ENCODE peak calls at places on chromosomes 5 and 9, in five cellular contexts. O is prostate gland, E is lung, C is astrocyte of the cerebellum, I is tibial artery. K is an unnamed sample.

GRCh38 chr5:134552301-134552700 is 26.8 kb downstream of the JADE2 start:
- DNase-seq in I (peak), O (no peak), C (peak), E (peak), K (peak)

GRCh38 chr9:104903609-104904008 is 24.3 kb downstream of the ABCA1 start:
- DNase-seq in C (peak), I (no peak), O (no peak), E (no peak), K (no peak)

GRCh38 chr5:9282211-9282610 is 263.7 kb downstream of the SEMA5A start:
- DNase-seq in O (no peak), E (no peak), C (no peak), I (no peak), K (peak)

GRCh38 chr5:127950707-127951356 is 132.7 kb upstream of the SLC12A2 start:
- DNase-seq in O (peak), I (no peak), E (no peak), C (no peak), K (no peak)

GRCh38 chr5:23507278-23507685 is at the start of gene PRDM9:
- DNase-seq in I (no peak), O (no peak), C (no peak), E (peak), K (no peak)

GRCh38 chr9:18060304-18060934 is 413.5 kb upstream of the ADAMTSL1 start:
- DNase-seq in O (no peak), I (no peak), E (no peak), C (no peak), K (no peak)

GRCh38 chr5:96113170-96113939 is 151.7 kb upstream of the ELL2 start:
- DNase-seq in O (peak), E (no peak), I (peak), C (no peak), K (no peak)

GRCh38 chr5:152542741-152543140 is 137.7 kb upstream of the NMUR2 start:
- DNase-seq in O (no peak), E (no peak), C (peak), I (no peak), K (no peak)

GRCh38 chr5:109141499-109142200 is 268.1 kb downstream of the PJA2 start:
- DNase-seq in I (no peak), C (no peak), E (no peak), O (no peak), K (no peak)

GRCh38 chr5:109146611-109147010 is 263.2 kb downstream of the PJA2 start:
- DNase-seq in C (no peak), E (no peak), O (no peak), I (no peak), K (no peak)

GRCh38 chr5:109145139-109145538 is 264.6 kb downstream of the PJA2 start:
- DNase-seq in O (no peak), E (no peak), C (no peak), I (no peak), K (no peak)

DNA sequence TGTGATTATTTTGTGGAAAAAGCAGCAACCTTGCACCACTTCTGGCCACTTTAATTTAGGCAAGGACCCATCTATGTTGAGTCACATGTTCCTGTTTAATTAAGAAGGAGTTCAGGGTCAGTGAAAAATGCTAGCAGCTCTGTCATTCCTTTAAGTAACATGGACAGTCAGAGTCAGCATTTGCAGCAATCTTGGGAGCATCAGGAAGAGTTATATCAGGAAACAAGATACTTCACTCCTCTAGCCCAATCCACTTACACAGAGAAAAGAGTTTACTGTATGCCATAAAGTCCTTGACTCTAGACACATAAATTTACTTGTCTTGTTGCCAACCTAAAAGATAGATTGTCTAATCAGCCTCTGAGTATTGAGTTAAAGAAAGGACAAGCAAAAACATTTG is 266.8 kb downstream of the PJA2 start:
- DNase-seq in O (no peak), C (no peak), E (no peak), I (no peak), K (no peak)
- H3K4me3 ChIP-seq in O (no peak), C (no peak), E (no peak), I (no peak), K (no peak)

DNA sequence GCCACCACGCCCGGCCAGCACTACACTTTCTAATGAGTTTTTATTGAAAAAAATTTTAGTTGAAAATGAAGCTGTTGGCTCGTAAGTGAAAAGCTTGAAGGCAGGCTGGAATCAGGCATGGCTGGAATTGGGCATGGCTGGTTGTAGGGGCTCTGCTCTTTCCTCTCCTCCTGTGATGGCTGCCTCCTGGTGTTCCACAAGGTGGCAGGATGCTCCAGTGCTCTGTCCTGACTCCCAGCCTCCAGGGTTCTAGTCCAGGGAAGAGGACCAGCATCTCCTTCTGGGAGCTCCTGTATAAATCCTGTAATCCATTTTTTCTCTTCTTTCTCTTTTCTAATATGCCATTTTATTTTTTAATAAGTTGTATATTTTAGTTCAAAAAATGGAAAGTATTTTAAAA is 57.2 kb upstream of the DHFR start:
- DNase-seq in O (no peak), I (no peak), C (peak), E (no peak), K (no peak)
- TF ChIP-seq CTCF in O (peak), I (no peak), C (peak), E (no peak), K (peak)

GRCh38 chr9:37574996-37575395 is 1.2 kb downstream of the FBXO10 start:
- DNase-seq in C (no peak), O (no peak), I (no peak), E (no peak), K (no peak)

GRCh38 chr9:37575511-37575914 is 667 bp downstream of the FBXO10 start:
- DNase-seq in C (no peak), I (no peak), E (no peak), O (no peak), K (no peak)

GRCh38 chr9:37575921-37576721 is at the start of gene FBXO10:
- DNase-seq in E (peak), O (peak), C (peak), I (peak), K (no peak)

DNA sequence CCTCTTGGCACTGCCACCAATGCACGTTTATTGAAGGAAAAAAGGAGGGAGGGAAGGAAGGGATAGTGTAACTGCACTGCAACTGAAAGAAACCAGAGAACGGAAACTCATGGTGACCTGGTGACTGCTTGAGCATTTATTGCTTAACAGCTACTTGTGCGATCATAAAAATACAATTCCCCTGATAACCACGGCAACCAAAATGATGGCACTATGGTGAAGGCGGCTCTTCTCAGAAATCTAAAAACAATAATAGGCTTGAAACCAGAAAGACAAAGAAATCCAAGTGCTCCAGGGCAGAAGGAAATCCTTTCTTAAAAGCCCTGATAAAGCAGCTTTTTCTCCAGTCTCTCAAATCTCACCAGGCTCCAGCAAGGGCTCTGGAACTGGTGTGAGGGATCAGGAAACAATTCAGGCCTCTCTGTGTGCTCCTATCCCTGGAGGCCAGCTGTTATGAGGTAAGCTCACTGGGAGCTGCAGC is 1.9 kb downstream of the FBXO10 start:
- DNase-seq in I (no peak), E (no peak), O (no peak), C (no peak), K (peak)
- H3K4me3 ChIP-seq in I (no peak), E (no peak), O (no peak), C (peak), K (no peak)

GRCh38 chr9:133461975-133462374 is 2.2 kb downstream of the CACFD1 start:
- DNase-seq in C (no peak), E (no peak), O (no peak), I (no peak), K (no peak)

GRCh38 chr9:133460405-133461175 is 812 bp downstream of the CACFD1 start:
- DNase-seq in I (peak), C (no peak), E (peak), O (peak), K (no peak)

GRCh38 chr9:133463864-133464615 is 4.3 kb downstream of the CACFD1 start:
- DNase-seq in E (peak), O (no peak), I (no peak), C (no peak), K (no peak)

GRCh38 chr9:133464638-133465037 is 4.9 kb downstream of the CACFD1 start:
- DNase-seq in O (no peak), E (no peak), I (no peak), C (no peak), K (no peak)

GRCh38 chr9:133463234-133463863 is 3.6 kb downstream of the CACFD1 start:
- DNase-seq in O (no peak), I (no peak), E (no peak), C (no peak), K (no peak)
- TF ChIP-seq CTCF in O (no peak), I (no peak), E (no peak), C (no peak), K (no peak)

GRCh38 chr9:86757382-86757720 is 190.0 kb downstream of the GAS1 start:
- DNase-seq in O (no peak), C (no peak), E (no peak), I (no peak), K (no peak)

GRCh38 chr9:86754581-86754980 is 192.7 kb downstream of the GAS1 start:
- DNase-seq in O (no peak), C (no peak), I (no peak), E (no peak), K (no peak)

GRCh38 chr9:86751956-86752355 is 195.3 kb downstream of the GAS1 start:
- DNase-seq in C (no peak), E (no peak), O (no peak), I (no peak), K (no peak)

GRCh38 chr9:86752727-86753126 is 194.6 kb downstream of the GAS1 start:
- DNase-seq in I (no peak), E (no peak), O (no peak), C (no peak), K (no peak)

DNA sequence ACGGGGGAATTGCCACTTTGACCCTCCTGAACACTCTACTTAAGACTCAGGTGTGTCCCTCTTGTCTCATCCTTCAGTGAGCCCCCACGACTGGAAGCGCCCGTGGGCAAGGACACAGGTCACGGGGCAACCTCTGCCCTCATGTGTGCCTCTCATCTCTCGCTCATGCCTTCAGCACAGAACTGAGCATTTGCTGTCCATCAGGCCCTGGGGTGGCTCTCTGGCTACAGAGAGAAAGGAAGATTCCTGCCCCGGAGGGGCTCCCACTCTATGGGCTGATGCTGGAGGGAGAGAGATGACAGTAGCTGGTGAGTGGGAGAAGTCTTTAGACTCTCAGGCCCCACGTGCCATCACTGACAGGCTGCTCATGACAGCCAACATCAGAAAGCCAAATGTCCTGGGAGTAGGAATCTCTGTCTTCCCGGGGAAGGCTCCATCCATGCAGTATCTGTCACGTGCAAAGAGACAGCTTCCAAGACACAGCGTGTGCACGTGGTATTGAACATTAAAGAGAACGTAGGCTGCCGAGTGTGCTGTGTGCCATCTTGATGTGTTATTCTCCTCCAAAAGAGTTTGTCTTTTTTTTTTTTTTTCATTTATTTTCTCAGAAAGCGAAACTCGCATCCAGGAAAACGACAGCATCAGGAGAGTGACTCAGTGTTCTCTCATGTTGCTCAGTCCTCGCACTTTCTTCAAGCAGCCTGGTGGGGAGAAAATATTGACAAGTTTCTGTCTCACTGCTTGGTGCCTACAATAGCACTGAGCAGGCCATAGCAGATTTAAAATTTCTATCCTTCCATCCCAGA is 190.5 kb downstream of the GAS1 start:
- DNase-seq in O (no peak), I (no peak), C (no peak), E (no peak), K (no peak)
- H3K4me3 ChIP-seq in O (no peak), I (no peak), C (no peak), E (no peak), K (no peak)

GRCh38 chr9:13568851-13569618 is 289.5 kb upstream of the MPDZ start:
- DNase-seq in O (no peak), E (no peak), I (no peak), C (no peak), K (no peak)

GRCh38 chr9:13569706-13570423 is 290.4 kb upstream of the MPDZ start:
- DNase-seq in C (no peak), O (no peak), I (no peak), E (no peak), K (no peak)

GRCh38 chr9:13570521-13570974 is 291.1 kb upstream of the MPDZ start:
- DNase-seq in O (no peak), I (no peak), E (no peak), C (no peak), K (no peak)

GRCh38 chr9:13567833-13568232 is 288.3 kb upstream of the MPDZ start:
- DNase-seq in O (no peak), E (no peak), I (no peak), C (no peak), K (no peak)

DNA sequence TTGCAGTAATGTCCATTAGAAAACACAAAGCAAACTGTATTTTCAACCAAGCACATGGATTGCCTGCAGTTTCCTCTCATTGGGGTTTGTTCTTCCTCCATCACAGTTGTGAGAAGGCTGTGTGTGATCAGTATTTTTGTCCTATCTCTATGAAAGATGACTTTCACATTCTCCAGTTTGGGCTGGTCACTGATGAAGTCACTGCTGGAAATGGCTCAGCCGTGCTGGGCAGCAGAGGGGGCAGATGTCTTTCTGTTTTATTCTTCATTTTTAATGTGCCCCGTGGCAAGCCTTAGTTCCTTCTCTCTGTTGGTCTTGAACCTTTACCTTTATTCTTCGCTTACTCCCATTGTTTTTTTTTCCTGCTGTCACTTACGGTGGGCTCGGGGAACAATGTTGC is 289.0 kb upstream of the MPDZ start:
- DNase-seq in I (no peak), E (no peak), O (no peak), C (no peak), K (no peak)
- TF ChIP-seq CTCF in I (no peak), E (no peak), O (no peak), C (no peak), K (no peak)

DNA sequence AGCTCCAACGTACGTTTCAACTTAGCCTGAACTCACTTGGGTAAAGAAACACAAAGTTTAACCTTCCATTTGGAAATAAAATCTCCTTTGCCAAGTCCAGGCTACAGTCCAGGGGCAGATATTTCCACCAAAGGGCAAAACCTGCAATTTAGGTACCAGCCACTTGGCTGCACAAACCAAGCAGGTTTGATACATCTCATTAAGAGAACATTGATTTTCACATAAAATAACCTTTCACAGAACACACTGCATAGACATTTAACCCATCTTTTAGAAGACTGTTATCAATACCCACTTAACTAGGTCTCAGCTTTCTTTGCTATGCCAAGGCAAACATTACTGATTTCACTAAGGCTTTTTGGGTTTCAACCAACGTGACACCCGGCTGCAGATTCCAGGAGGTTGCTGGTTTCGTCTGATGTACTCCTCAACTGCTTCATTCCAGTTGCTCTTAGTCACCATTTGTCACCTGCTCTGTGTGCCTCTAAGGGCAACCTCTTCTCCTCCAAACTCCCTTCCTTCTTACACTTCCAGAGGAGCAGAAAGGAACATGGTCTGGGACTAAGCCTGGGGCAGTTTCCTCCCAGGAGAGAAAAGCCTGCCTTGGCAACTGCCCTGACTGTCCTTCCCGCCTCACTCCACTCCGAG is 67.1 kb downstream of the EPB41L4B start:
- DNase-seq in E (no peak), C (peak), O (peak), I (no peak), K (no peak)
- H3K4me3 ChIP-seq in E (no peak), C (no peak), O (no peak), I (no peak), K (no peak)

DNA sequence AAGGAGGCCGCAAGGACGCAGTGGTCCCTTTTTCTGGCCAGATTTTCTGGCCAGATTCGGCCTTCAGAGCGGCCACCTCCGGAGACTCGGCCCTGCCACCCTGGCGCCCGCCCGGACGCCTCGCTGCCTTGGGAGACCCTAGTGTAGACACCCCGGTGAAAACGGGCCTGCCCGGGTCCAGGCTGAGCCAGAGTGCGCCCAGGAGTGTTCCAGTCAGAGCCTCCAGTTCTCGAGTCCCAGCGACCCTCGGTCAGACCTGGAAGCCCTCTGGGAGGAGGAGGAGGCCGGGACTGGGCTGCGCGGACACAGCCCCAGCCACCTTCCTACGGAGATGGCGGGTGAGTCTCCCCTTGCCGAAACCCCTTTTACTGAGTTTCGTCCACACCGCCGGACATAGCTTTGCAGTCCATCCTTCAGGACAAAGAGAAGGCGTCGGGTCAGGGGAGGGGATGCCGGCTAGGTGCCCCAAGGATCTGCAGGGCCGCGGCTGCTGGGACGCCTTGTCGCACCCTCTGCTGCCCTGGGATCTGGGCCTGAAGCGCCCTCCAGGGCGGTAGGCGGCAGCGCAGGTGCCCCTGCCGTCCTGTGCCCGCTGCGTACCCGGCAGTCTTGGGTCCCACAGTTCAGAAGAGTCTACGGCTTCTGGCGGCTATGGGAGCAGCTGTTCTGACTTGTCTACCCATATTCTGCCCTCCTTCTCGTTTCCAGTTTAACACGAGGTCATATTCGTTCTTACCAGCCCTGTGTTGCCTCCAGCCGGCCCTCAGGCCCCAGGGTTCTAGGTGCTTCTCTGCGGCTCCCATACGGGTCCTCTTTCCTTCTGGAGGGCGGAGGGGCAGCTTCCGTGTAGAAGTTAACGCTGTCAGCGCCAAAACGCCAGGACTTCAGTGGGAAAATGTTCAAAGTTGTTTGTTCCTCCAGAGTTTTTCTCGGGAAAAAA is 1771.7 kb upstream of the CDH9 start:
- DNase-seq in I (no peak), C (no peak), E (no peak), O (no peak), K (no peak)
- TF ChIP-seq CTCF in I (no peak), C (no peak), E (no peak), O (no peak), K (no peak)

DNA sequence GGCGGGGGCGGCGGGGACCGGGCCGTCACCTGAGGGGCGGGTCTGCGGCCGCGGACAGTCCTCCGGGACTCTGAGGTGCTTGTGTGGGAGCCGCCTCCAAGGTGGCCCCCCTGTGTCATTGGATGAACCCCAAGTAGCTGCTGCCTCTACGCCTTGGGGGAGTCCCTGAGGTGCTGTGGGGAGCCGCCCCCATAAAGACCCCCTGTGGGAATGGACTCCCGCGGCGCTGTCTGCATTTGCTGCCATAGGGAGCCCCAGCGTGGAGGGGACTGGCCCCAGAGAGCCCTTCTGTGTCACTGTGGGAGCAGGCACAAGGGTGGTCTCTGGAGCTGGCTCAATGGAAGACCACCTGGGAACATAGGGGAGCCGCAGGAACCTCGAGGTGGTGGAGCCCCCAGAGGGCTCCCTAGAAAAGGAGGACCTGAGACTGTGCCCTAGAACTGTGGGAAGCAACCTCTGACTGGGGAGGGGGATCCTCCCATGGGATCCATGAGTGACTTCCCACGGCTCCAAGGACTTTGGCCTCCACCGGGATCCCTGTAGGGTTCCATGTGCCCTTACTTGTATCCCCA is 412 bp downstream of the PHF24 start:
- DNase-seq in C (no peak), E (no peak), O (no peak), I (no peak), K (no peak)
- H3K4me3 ChIP-seq in C (peak), E (no peak), O (peak), I (peak), K (no peak)

K was measured in AG09309.